ENCODE peak calls at places on chromosomes 6 and 20, in nine cellular contexts. One of them, this sample, is unnamed.

GRCh38 chr20:44990425-44990824 is 24.1 kb downstream of the STK4 start:
- DNase-seq in astrocyte of the spinal cord: peak; percentile 5
- DNase-seq in MM.1S: peak; percentile 83
- DNase-seq in right lobe of liver: no peak
- DNase-seq in pancreas: no peak
- DNase-seq in GM13976: no peak
- DNase-seq in progenitor cell of endocrine pancreas: no peak
- DNase-seq in dorsolateral prefrontal cortex: no peak
- DNase-seq in neural crest cell: no peak
- DNase-seq in this sample: no peak

GRCh38 chr6:71420693-71421328 is 132.2 kb downstream of the OGFRL1 start:
- DNase-seq in progenitor cell of endocrine pancreas: peak; percentile 87
- DNase-seq in dorsolateral prefrontal cortex: peak; percentile 98
- DNase-seq in right lobe of liver: peak; percentile 98
- DNase-seq in neural crest cell: peak; percentile 84
- DNase-seq in GM13976: peak; percentile 48
- DNase-seq in MM.1S: peak; percentile 86
- DNase-seq in pancreas: peak; percentile 97
- DNase-seq in astrocyte of the spinal cord: peak; percentile 97
- DNase-seq in this sample: no peak

GRCh38 chr6:43865947-43866346 is 95.9 kb downstream of the VEGFA start:
- DNase-seq in GM13976: no peak
- DNase-seq in MM.1S: no peak
- DNase-seq in pancreas: no peak
- DNase-seq in right lobe of liver: no peak
- DNase-seq in astrocyte of the spinal cord: no peak
- DNase-seq in dorsolateral prefrontal cortex: no peak
- DNase-seq in progenitor cell of endocrine pancreas: no peak
- DNase-seq in neural crest cell: no peak
- DNase-seq in this sample: peak; percentile 19

GRCh38 chr6:14035448-14035847 is 82.1 kb upstream of the CD83 start:
- DNase-seq in right lobe of liver: no peak
- DNase-seq in pancreas: no peak
- DNase-seq in astrocyte of the spinal cord: peak; percentile 90
- DNase-seq in progenitor cell of endocrine pancreas: no peak
- DNase-seq in dorsolateral prefrontal cortex: no peak
- DNase-seq in GM13976: no peak
- DNase-seq in neural crest cell: no peak
- DNase-seq in MM.1S: no peak
- DNase-seq in this sample: no peak

GRCh38 chr6:36387440-36388303 is at the start of gene ETV7:
- DNase-seq in right lobe of liver: no peak
- DNase-seq in MM.1S: peak; percentile 31
- DNase-seq in astrocyte of the spinal cord: no peak
- DNase-seq in pancreas: peak; percentile 38
- DNase-seq in progenitor cell of endocrine pancreas: no peak
- DNase-seq in GM13976: peak; percentile 69
- DNase-seq in dorsolateral prefrontal cortex: no peak
- DNase-seq in neural crest cell: no peak
- DNase-seq in this sample: peak; percentile 49

GRCh38 chr6:118894425-118895240 is 681 bp downstream of the ASF1A start:
- DNase-seq in neural crest cell: peak; percentile 52
- DNase-seq in progenitor cell of endocrine pancreas: peak; percentile 47
- DNase-seq in right lobe of liver: peak; percentile 77
- DNase-seq in dorsolateral prefrontal cortex: peak; percentile 67
- DNase-seq in MM.1S: peak; percentile 53
- DNase-seq in GM13976: peak; percentile 77
- DNase-seq in pancreas: peak; percentile 66
- DNase-seq in astrocyte of the spinal cord: peak; percentile 72
- DNase-seq in this sample: peak; percentile 49

GRCh38 chr6:22956029-22956715 is 386.8 kb downstream of the HDGFL1 start:
- DNase-seq in dorsolateral prefrontal cortex: no peak
- DNase-seq in progenitor cell of endocrine pancreas: no peak
- DNase-seq in MM.1S: no peak
- DNase-seq in right lobe of liver: no peak
- DNase-seq in pancreas: no peak
- DNase-seq in GM13976: no peak
- DNase-seq in neural crest cell: no peak
- DNase-seq in astrocyte of the spinal cord: no peak
- DNase-seq in this sample: no peak

GRCh38 chr20:20002101-20002998 is 14.8 kb upstream of the NAA20 start:
- DNase-seq in astrocyte of the spinal cord: no peak
- DNase-seq in MM.1S: no peak
- DNase-seq in dorsolateral prefrontal cortex: no peak
- DNase-seq in progenitor cell of endocrine pancreas: no peak
- DNase-seq in GM13976: no peak
- DNase-seq in right lobe of liver: peak; percentile 76
- DNase-seq in neural crest cell: no peak
- DNase-seq in pancreas: no peak
- DNase-seq in this sample: no peak

GRCh38 chr6:44245912-44246662 is 814 bp upstream of the HSP90AB1 start:
- DNase-seq in progenitor cell of endocrine pancreas: peak; percentile 91
- DNase-seq in MM.1S: peak; percentile 86
- DNase-seq in GM13976: peak; percentile 89
- DNase-seq in pancreas: peak; percentile 91
- DNase-seq in right lobe of liver: peak; percentile 96
- DNase-seq in neural crest cell: peak; percentile 91
- DNase-seq in dorsolateral prefrontal cortex: peak; percentile 86
- DNase-seq in astrocyte of the spinal cord: peak; percentile 87
- DNase-seq in this sample: peak; percentile 64

GRCh38 chr20:32727663-32728062 is 15.6 kb downstream of the COMMD7 start:
- DNase-seq in astrocyte of the spinal cord: peak; percentile 93
- DNase-seq in progenitor cell of endocrine pancreas: no peak
- DNase-seq in pancreas: no peak
- DNase-seq in dorsolateral prefrontal cortex: peak; percentile 71
- DNase-seq in right lobe of liver: no peak
- DNase-seq in neural crest cell: no peak
- DNase-seq in GM13976: no peak
- DNase-seq in MM.1S: no peak
- DNase-seq in this sample: no peak

GRCh38 chr20:2745936-2746635 is 53.5 kb downstream of the EBF4 start:
- DNase-seq in pancreas: no peak
- DNase-seq in dorsolateral prefrontal cortex: no peak
- DNase-seq in neural crest cell: no peak
- DNase-seq in MM.1S: no peak
- DNase-seq in GM13976: no peak
- DNase-seq in progenitor cell of endocrine pancreas: no peak
- DNase-seq in astrocyte of the spinal cord: no peak
- DNase-seq in right lobe of liver: no peak
- DNase-seq in this sample: no peak

GRCh38 chr6:89372506-89372901 is 20.0 kb upstream of the UBE2J1 start:
- DNase-seq in pancreas: no peak
- DNase-seq in MM.1S: peak; percentile 80
- DNase-seq in GM13976: no peak
- DNase-seq in astrocyte of the spinal cord: no peak
- DNase-seq in neural crest cell: no peak
- DNase-seq in dorsolateral prefrontal cortex: no peak
- DNase-seq in right lobe of liver: no peak
- DNase-seq in progenitor cell of endocrine pancreas: no peak
- DNase-seq in this sample: no peak

DNA sequence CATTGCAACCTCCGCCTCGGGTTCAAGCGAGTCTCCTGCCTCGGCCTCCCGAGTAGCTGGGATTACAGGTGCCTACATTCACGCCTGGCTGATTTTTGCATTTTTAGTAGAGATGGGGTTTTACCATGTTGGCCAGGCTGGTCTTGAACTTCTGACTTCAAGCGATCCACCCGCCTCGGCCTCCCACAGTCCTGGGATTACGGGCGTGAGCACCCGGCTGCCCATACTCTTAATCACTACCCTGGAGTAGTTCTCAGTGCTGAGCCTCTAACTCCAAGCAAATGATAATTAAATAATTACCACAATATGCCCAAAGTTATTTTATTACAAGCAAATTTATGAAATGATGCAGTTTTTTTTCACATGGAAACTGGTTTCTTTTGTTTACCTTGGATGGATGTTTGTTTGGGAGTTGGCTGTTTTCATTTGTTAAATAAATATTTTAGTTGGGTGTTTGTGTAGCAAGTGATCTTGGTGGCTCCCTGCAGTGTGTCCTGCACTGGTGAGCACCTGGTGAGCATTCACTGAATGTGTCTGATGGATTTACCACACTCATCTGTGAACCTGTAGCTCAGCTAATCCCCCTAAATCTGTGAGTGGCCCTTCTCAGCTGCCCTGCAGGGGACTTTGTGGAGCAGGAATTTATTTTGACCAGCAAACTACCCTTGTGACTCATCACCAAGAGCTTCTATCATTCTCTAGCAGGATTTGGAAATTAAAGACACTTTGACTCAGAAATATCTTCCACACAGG is 36.9 kb downstream of the UTRN start:
- DNase-seq in dorsolateral prefrontal cortex: no peak
- DNase-seq in GM13976: no peak
- DNase-seq in MM.1S: no peak
- DNase-seq in progenitor cell of endocrine pancreas: no peak
- DNase-seq in right lobe of liver: no peak
- DNase-seq in astrocyte of the spinal cord: peak; percentile 45
- DNase-seq in pancreas: no peak
- DNase-seq in neural crest cell: no peak
- DNase-seq in this sample: no peak
- TF ChIP-seq CTCF in dorsolateral prefrontal cortex: no peak
- TF ChIP-seq CTCF in GM13976: no peak
- TF ChIP-seq CTCF in MM.1S: no peak
- TF ChIP-seq CTCF in progenitor cell of endocrine pancreas: no peak
- TF ChIP-seq CTCF in right lobe of liver: no peak
- TF ChIP-seq CTCF in astrocyte of the spinal cord: no peak
- TF ChIP-seq CTCF in pancreas: no peak
- TF ChIP-seq CTCF in neural crest cell: no peak
- TF ChIP-seq CTCF in this sample: no peak

DNA sequence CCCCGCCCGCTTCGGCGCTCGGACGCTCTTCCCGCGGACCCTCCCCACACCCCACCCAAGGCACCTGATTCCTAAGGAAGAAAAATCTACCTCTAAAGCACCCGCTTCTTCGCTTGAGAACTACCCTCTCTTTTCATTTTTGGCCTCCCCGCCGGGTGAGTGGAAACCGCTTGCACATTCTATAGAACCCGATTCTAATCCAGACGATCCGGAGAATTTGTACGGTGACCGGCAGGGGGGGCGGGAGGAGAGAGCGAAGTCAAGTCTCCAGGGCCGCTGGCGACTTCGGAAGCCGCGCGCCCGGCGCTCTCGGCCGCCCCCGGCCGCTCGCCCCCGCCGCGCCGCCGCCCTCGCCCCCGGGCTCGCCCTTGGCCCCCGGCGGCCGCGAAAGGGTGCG is at the start of gene RBM24:
- DNase-seq in progenitor cell of endocrine pancreas: peak; percentile 61
- DNase-seq in astrocyte of the spinal cord: peak; percentile 83
- DNase-seq in pancreas: peak; percentile 64
- DNase-seq in neural crest cell: peak; percentile 64
- DNase-seq in GM13976: peak; percentile 37
- DNase-seq in MM.1S: peak; percentile 45
- DNase-seq in dorsolateral prefrontal cortex: peak; percentile 74
- DNase-seq in right lobe of liver: peak; percentile 74
- DNase-seq in this sample: no peak
- TF ChIP-seq CTCF in progenitor cell of endocrine pancreas: peak; percentile 26
- TF ChIP-seq CTCF in astrocyte of the spinal cord: peak; percentile 53
- TF ChIP-seq CTCF in pancreas: no peak
- TF ChIP-seq CTCF in neural crest cell: peak; percentile 45
- TF ChIP-seq CTCF in GM13976: no peak
- TF ChIP-seq CTCF in MM.1S: peak; percentile 10
- TF ChIP-seq CTCF in dorsolateral prefrontal cortex: no peak
- TF ChIP-seq CTCF in right lobe of liver: peak; percentile 43
- TF ChIP-seq CTCF in this sample: no peak

GRCh38 chr6:63571883-63572732 is at the start of the genes LOC128125822 and PTP4A1:
- DNase-seq in neural crest cell: peak; percentile 93
- DNase-seq in MM.1S: peak; percentile 97
- DNase-seq in dorsolateral prefrontal cortex: peak; percentile 99
- DNase-seq in astrocyte of the spinal cord: peak; percentile 99
- DNase-seq in GM13976: peak; percentile 95
- DNase-seq in right lobe of liver: peak; percentile 98
- DNase-seq in pancreas: peak; percentile 97
- DNase-seq in progenitor cell of endocrine pancreas: peak; percentile 96
- DNase-seq in this sample: peak; percentile 97
- TF ChIP-seq CTCF in neural crest cell: no peak
- TF ChIP-seq CTCF in MM.1S: no peak
- TF ChIP-seq CTCF in dorsolateral prefrontal cortex: peak; percentile 30
- TF ChIP-seq CTCF in astrocyte of the spinal cord: no peak
- TF ChIP-seq CTCF in GM13976: no peak
- TF ChIP-seq CTCF in right lobe of liver: no peak
- TF ChIP-seq CTCF in pancreas: no peak
- TF ChIP-seq CTCF in progenitor cell of endocrine pancreas: no peak
- TF ChIP-seq CTCF in this sample: no peak

GRCh38 chr6:134621858-134622257 is 303.9 kb upstream of the SGK1 start:
- DNase-seq in MM.1S: no peak
- DNase-seq in pancreas: no peak
- DNase-seq in GM13976: no peak
- DNase-seq in astrocyte of the spinal cord: no peak
- DNase-seq in right lobe of liver: no peak
- DNase-seq in progenitor cell of endocrine pancreas: no peak
- DNase-seq in dorsolateral prefrontal cortex: no peak
- DNase-seq in neural crest cell: no peak
- DNase-seq in this sample: no peak

GRCh38 chr6:134623391-134623790 is 305.5 kb upstream of the SGK1 start:
- DNase-seq in right lobe of liver: no peak
- DNase-seq in MM.1S: no peak
- DNase-seq in pancreas: no peak
- DNase-seq in GM13976: no peak
- DNase-seq in dorsolateral prefrontal cortex: no peak
- DNase-seq in progenitor cell of endocrine pancreas: no peak
- DNase-seq in astrocyte of the spinal cord: no peak
- DNase-seq in neural crest cell: no peak
- DNase-seq in this sample: no peak

GRCh38 chr6:134619789-134620188 is 301.9 kb upstream of the SGK1 start:
- DNase-seq in MM.1S: peak; percentile 71
- DNase-seq in astrocyte of the spinal cord: peak; percentile 91
- DNase-seq in right lobe of liver: no peak
- DNase-seq in dorsolateral prefrontal cortex: no peak
- DNase-seq in progenitor cell of endocrine pancreas: no peak
- DNase-seq in GM13976: no peak
- DNase-seq in neural crest cell: no peak
- DNase-seq in pancreas: no peak
- DNase-seq in this sample: no peak

GRCh38 chr6:134624781-134625180 is 306.9 kb upstream of the SGK1 start:
- DNase-seq in MM.1S: no peak
- DNase-seq in progenitor cell of endocrine pancreas: no peak
- DNase-seq in neural crest cell: no peak
- DNase-seq in GM13976: no peak
- DNase-seq in astrocyte of the spinal cord: no peak
- DNase-seq in right lobe of liver: no peak
- DNase-seq in pancreas: no peak
- DNase-seq in dorsolateral prefrontal cortex: no peak
- DNase-seq in this sample: no peak

DNA sequence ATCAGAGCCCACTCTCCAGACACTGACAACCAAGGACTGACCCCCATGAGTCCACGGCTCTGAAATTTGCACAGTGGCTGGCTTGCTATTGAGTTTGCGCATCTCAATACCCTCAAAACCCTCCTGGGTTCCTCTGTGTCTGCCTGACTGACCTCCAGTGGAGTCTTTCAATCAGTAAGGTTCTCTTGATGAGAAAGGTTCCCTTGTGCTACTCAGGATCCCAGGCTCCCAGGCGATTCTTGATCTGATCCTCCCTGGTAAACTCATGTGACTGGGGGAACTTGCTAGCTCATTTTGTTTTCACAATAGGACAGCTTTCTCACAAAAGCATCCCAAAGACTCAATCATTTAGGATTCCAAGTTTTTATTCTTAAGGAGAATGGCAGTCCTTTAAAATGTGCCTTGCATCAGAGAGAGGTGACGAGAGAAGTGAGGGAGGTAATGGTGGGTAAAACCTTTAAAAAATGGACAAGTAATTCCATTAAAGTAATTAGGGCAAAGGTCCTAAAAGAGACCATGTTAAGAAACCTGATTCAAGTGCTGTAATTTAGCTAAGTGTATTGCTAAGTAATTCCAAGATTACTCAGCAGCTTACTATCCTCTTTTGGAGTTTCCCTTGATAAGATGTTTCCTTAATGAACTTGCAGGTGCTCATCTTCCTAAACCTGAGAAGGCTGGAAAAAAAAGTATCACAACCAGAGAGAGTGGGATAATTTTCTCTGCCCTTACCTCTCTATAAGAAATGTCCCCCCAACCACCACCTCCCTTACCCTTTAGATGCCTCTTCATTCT is 304.7 kb upstream of the SGK1 start:
- DNase-seq in pancreas: no peak
- DNase-seq in GM13976: no peak
- DNase-seq in progenitor cell of endocrine pancreas: no peak
- DNase-seq in MM.1S: no peak
- DNase-seq in astrocyte of the spinal cord: no peak
- DNase-seq in right lobe of liver: no peak
- DNase-seq in neural crest cell: no peak
- DNase-seq in dorsolateral prefrontal cortex: no peak
- DNase-seq in this sample: no peak
- TF ChIP-seq CTCF in pancreas: no peak
- TF ChIP-seq CTCF in GM13976: no peak
- TF ChIP-seq CTCF in progenitor cell of endocrine pancreas: no peak
- TF ChIP-seq CTCF in MM.1S: no peak
- TF ChIP-seq CTCF in astrocyte of the spinal cord: no peak
- TF ChIP-seq CTCF in right lobe of liver: no peak
- TF ChIP-seq CTCF in neural crest cell: no peak
- TF ChIP-seq CTCF in dorsolateral prefrontal cortex: no peak
- TF ChIP-seq CTCF in this sample: no peak